ENCODE peak calls at places on chromosome 5, in five cellular contexts. C is GM23338, U is cardiac muscle cell, P is gastrocnemius medialis, A is breast epithelium. D is an unnamed sample.

GRCh38 chr5:173123416-173123815 is 20.9 kb upstream of the BNIP1 start:
- DNase-seq in U (peak; percentile 86), C (no peak), A (no peak), P (no peak), D (no peak)

GRCh38 chr5:125134216-125135081 is 388.0 kb upstream of the ZNF608 start:
- DNase-seq in U (peak; percentile 60), C (peak; percentile 22), P (no peak), A (no peak), D (no peak)

GRCh38 chr5:139742173-139742903 is 53.3 kb upstream of the PSD2 start:
- DNase-seq in U (no peak), C (no peak), P (no peak), A (no peak), D (no peak)

GRCh38 chr5:141934099-141934844 is 10.6 kb downstream of the DELE1 start:
- DNase-seq in C (no peak), P (peak; percentile 42), A (no peak), U (peak; percentile 10), D (no peak)

GRCh38 chr5:92909545-92909962 is 671.5 kb downstream of the NR2F1-AS1 start:
- DNase-seq in P (no peak), U (peak; percentile 57), A (no peak), C (peak; percentile 91), D (no peak)

GRCh38 chr5:94782376-94782775 is 163.9 kb downstream of the SLF1 start:
- DNase-seq in P (no peak), U (no peak), C (no peak), A (no peak), D (no peak)

GRCh38 chr5:121870489-121870888 is 18.8 kb downstream of the FTMT start:
- DNase-seq in P (no peak), A (no peak), U (peak; percentile 14), C (peak; percentile 19), D (no peak)

GRCh38 chr5:143029293-143029692 is 259.1 kb downstream of the ARHGAP26 start:
- DNase-seq in A (no peak), P (no peak), U (no peak), C (no peak), D (no peak)

GRCh38 chr5:33936381-33937016 is at the start of gene RXFP3:
- DNase-seq in C (peak; percentile 59), A (no peak), P (no peak), U (peak; percentile 66), D (no peak)

GRCh38 chr5:107979900-107980299 is 309.2 kb upstream of the EFNA5 start:
- DNase-seq in C (no peak), U (no peak), A (no peak), P (no peak), D (no peak)
- H3K4me1 ChIP-seq in C (peaks cover 26% of the 10 kb centered on the region), U (no peaks in the 10 kb centered on the region), A (no peaks in the 10 kb centered on the region), P (no peaks in the 10 kb centered on the region), D (no peaks in the 10 kb centered on the region)

GRCh38 chr5:52846443-52846842 is 58.7 kb downstream of the ITGA1 start:
- DNase-seq in A (no peak), C (no peak), U (peak; percentile 67), P (no peak), D (no peak)
- H3K4me1 ChIP-seq in A (no peaks in the 10 kb centered on the region), C (no peaks in the 10 kb centered on the region), U (no peaks in the 10 kb centered on the region), P (no peaks in the 10 kb centered on the region), D (no peaks in the 10 kb centered on the region)

DNA sequence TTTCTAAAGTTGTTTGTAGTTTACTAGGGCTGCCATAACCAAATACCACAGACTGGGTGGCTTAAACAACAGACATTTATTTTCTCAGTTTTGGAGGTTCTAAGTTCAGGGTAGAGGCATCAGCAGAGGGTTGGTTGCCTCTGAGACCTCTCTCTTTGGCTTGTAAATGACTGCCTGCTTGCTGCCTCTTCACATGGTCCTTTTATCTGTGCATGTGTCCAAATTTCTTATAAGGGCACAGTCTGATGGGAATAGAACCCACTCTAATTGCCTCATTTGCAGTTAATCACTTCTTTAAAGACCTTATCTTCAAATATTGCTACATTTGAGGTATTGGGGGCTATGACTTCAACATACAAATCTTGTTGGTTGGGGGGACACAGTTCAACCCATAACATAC is 36.8 kb downstream of the GPBP1 start:
- DNase-seq in C (no peak), A (no peak), P (no peak), U (no peak), D (no peak)
- H3K4me1 ChIP-seq in C (peaks cover 53% of the 10 kb centered on the region), A (no peaks in the 10 kb centered on the region), P (peaks cover 41% of the 10 kb centered on the region), U (peaks cover 7% of the 10 kb centered on the region), D (peaks cover 5% of the 10 kb centered on the region)

DNA sequence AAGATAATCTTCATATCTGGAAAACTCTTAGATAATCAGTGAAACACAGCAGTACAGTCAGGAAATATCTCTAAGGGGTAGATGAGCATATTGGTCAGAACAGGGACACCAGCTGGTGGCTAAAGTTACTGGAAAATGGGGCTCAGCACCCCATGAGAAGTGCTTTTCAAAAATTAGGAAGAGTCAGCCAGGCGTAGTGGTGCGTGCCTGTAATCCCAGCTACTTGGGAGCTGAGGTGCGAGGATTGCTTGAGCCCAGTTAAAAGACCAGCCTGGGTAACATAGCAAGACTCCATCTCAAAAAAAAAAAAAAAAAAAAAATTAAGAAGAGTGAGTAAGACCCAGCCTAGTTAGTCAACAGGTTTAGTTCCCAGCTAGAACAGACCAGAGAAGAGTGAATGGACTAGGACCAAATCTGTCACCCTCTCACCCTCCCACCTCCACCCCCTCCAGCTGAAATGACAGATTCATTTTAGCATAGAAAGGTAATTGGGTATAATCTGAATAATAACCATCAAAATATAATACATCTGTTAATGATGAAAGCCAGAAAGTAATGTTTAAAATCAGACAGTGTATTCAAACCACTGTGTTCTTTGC is 120.9 kb downstream of the CDC42SE2 start:
- DNase-seq in P (no peak), U (no peak), C (no peak), A (no peak), D (no peak)
- H3K4me1 ChIP-seq in P (no peaks in the 10 kb centered on the region), U (peaks cover 11% of the 10 kb centered on the region), C (peaks cover 14% of the 10 kb centered on the region), A (no peaks in the 10 kb centered on the region), D (no peaks in the 10 kb centered on the region)

DNA sequence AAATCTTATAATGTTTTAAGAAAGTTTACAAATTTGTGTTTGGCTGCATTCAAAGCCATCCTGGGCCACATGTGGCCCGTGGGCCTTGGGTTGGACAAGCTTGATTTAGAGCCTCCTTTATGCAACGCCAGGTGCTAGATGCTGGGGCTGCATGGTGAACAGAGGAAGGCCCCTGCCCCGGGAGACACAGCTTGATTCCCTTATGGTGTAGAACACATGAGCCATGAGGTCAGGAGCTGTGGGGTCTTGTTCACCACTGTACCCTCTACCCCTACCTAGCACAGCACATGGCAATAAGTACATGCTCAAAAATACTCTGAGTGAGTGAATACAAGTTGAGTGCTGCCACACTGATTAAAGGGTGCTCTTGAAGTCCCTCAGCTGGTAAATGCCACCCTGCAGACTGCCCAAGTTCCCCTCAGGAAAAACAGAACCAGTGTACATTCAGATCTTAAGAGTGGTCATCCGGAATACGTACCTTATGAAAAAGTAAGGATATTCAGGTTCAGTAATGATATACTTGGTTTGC is 71.9 kb downstream of the ARRDC3 start:
- DNase-seq in U (no peak), P (no peak), A (no peak), C (no peak), D (no peak)
- H3K4me1 ChIP-seq in U (peaks cover 13% of the 10 kb centered on the region), P (peaks cover 33% of the 10 kb centered on the region), A (peaks cover 15% of the 10 kb centered on the region), C (peaks cover 4% of the 10 kb centered on the region), D (no peaks in the 10 kb centered on the region)

GRCh38 chr5:135393691-135394090 is 5.3 kb downstream of the MACROH2A1 start:
- DNase-seq in A (no peak), C (no peak), P (no peak), U (no peak), D (no peak)

GRCh38 chr5:135391123-135391868 is 7.7 kb downstream of the MACROH2A1 start:
- DNase-seq in U (peak; percentile 82), C (no peak), P (no peak), A (no peak), D (no peak)

GRCh38 chr5:135391869-135392255 is 7.2 kb downstream of the MACROH2A1 start:
- DNase-seq in P (peak; percentile 44), U (no peak), C (no peak), A (no peak), D (no peak)

GRCh38 chr5:135393229-135393628 is 5.8 kb downstream of the MACROH2A1 start:
- DNase-seq in C (no peak), U (no peak), A (no peak), P (no peak), D (no peak)

DNA sequence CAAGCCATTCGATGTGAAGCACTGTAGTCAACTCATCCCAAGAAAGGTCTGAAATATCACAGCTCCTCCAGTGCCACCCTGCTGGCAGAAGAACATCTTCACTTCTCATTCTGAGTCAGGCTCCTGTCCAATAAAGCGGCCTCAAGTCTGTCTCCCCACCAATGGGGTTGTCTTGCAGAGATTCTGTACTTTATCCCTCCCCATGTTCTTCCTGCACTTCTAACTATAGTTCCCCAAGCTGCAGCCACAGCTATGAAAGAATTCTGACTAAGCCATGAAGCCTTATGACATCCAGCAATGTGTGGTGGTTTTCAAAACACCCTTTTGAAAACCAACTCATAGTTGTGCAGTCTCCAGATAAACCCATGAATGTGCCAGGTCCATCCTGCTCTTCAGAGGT is 6.8 kb downstream of the MACROH2A1 start:
- DNase-seq in C (no peak), A (no peak), U (peak; percentile 60), P (no peak), D (no peak)
- H3K4me1 ChIP-seq in C (peaks cover 7% of the 10 kb centered on the region), A (peaks cover 8% of the 10 kb centered on the region), U (peaks cover 82% of the 10 kb centered on the region), P (peaks cover 77% of the 10 kb centered on the region), D (no peaks in the 10 kb centered on the region)